ENCODE peak calls at places on chromosome 20, in five cellular contexts. One of them, this sample, is unnamed.

GRCh38 chr20:22523499-22524392 is 60.6 kb downstream of the FOXA2 start:
- DNase-seq in small intestine: peak; percentile 77
- DNase-seq in CD8-positive, alpha-beta T cell: no peak
- DNase-seq in dorsolateral prefrontal cortex: no peak
- DNase-seq in left ventricle myocardium inferior: no peak
- DNase-seq in this sample: no peak

GRCh38 chr20:63071541-63072181 is 64.9 kb upstream of the BHLHE23 start:
- DNase-seq in small intestine: no peak
- DNase-seq in CD8-positive, alpha-beta T cell: peak; percentile 30
- DNase-seq in dorsolateral prefrontal cortex: no peak
- DNase-seq in left ventricle myocardium inferior: no peak
- DNase-seq in this sample: peak; percentile 20

GRCh38 chr20:51285684-51286083 is 256.8 kb downstream of the NFATC2 start:
- DNase-seq in small intestine: no peak
- DNase-seq in CD8-positive, alpha-beta T cell: no peak
- DNase-seq in dorsolateral prefrontal cortex: no peak
- DNase-seq in left ventricle myocardium inferior: no peak
- DNase-seq in this sample: no peak

GRCh38 chr20:63940472-63941266 is 15.5 kb downstream of the UCKL1 start:
- DNase-seq in small intestine: no peak
- DNase-seq in CD8-positive, alpha-beta T cell: no peak
- DNase-seq in dorsolateral prefrontal cortex: no peak
- DNase-seq in left ventricle myocardium inferior: peak; percentile 15
- DNase-seq in this sample: peak; percentile 27

GRCh38 chr20:49446808-49447207 is 35.7 kb downstream of the KCNB1 start:
- DNase-seq in small intestine: no peak
- DNase-seq in CD8-positive, alpha-beta T cell: no peak
- DNase-seq in dorsolateral prefrontal cortex: peak; percentile 83
- DNase-seq in left ventricle myocardium inferior: peak; percentile 84
- DNase-seq in this sample: peak; percentile 83

GRCh38 chr20:10633708-10634107 is 40.1 kb downstream of the JAG1 start:
- DNase-seq in small intestine: no peak
- DNase-seq in CD8-positive, alpha-beta T cell: no peak
- DNase-seq in dorsolateral prefrontal cortex: no peak
- DNase-seq in left ventricle myocardium inferior: no peak
- DNase-seq in this sample: no peak

GRCh38 chr20:63551068-63551467 is 2.9 kb upstream of the FNDC11 start:
- DNase-seq in small intestine: no peak
- DNase-seq in CD8-positive, alpha-beta T cell: no peak
- DNase-seq in dorsolateral prefrontal cortex: no peak
- DNase-seq in left ventricle myocardium inferior: no peak
- DNase-seq in this sample: no peak

GRCh38 chr20:43963872-43964791 is 49.5 kb downstream of the TOX2 start:
- DNase-seq in small intestine: no peak
- DNase-seq in CD8-positive, alpha-beta T cell: peak; percentile 74
- DNase-seq in dorsolateral prefrontal cortex: no peak
- DNase-seq in left ventricle myocardium inferior: peak; percentile 63
- DNase-seq in this sample: no peak

GRCh38 chr20:20743511-20744169 is 31.2 kb upstream of the RALGAPA2 start:
- DNase-seq in small intestine: peak; percentile 31
- DNase-seq in CD8-positive, alpha-beta T cell: no peak
- DNase-seq in dorsolateral prefrontal cortex: peak; percentile 48
- DNase-seq in left ventricle myocardium inferior: peak; percentile 82
- DNase-seq in this sample: peak; percentile 71

GRCh38 chr20:61647741-61648140 is 395.7 kb downstream of the CDH4 start:
- DNase-seq in small intestine: no peak
- DNase-seq in CD8-positive, alpha-beta T cell: no peak
- DNase-seq in dorsolateral prefrontal cortex: no peak
- DNase-seq in left ventricle myocardium inferior: no peak
- DNase-seq in this sample: no peak

GRCh38 chr20:43459022-43459942 is 1.6 kb downstream of the SRSF6 start:
- DNase-seq in small intestine: peak; percentile 39
- DNase-seq in CD8-positive, alpha-beta T cell: peak; percentile 29
- DNase-seq in dorsolateral prefrontal cortex: no peak
- DNase-seq in left ventricle myocardium inferior: no peak
- DNase-seq in this sample: peak; percentile 39

GRCh38 chr20:49758781-49759180 is 45.1 kb upstream of the B4GALT5 start:
- DNase-seq in small intestine: no peak
- DNase-seq in CD8-positive, alpha-beta T cell: no peak
- DNase-seq in dorsolateral prefrontal cortex: peak; percentile 50
- DNase-seq in left ventricle myocardium inferior: no peak
- DNase-seq in this sample: no peak

GRCh38 chr20:5127204-5127858 is 523 bp downstream of the CDS2 start:
- DNase-seq in small intestine: peak; percentile 57
- DNase-seq in CD8-positive, alpha-beta T cell: peak; percentile 86
- DNase-seq in dorsolateral prefrontal cortex: peak; percentile 34
- DNase-seq in left ventricle myocardium inferior: peak; percentile 40
- DNase-seq in this sample: peak; percentile 52

GRCh38 chr20:35478804-35479472 is 23.5 kb downstream of the CEP250 start:
- DNase-seq in small intestine: no peak
- DNase-seq in CD8-positive, alpha-beta T cell: no peak
- DNase-seq in dorsolateral prefrontal cortex: no peak
- DNase-seq in left ventricle myocardium inferior: no peak
- DNase-seq in this sample: no peak

GRCh38 chr20:58078741-58079522 is 149.5 kb downstream of the ANKRD60 start:
- DNase-seq in small intestine: no peak
- DNase-seq in CD8-positive, alpha-beta T cell: no peak
- DNase-seq in dorsolateral prefrontal cortex: no peak
- DNase-seq in left ventricle myocardium inferior: no peak
- DNase-seq in this sample: peak; percentile 12

GRCh38 chr20:45061244-45061643 is 39.7 kb downstream of the KCNS1 start:
- DNase-seq in small intestine: no peak
- DNase-seq in CD8-positive, alpha-beta T cell: no peak
- DNase-seq in dorsolateral prefrontal cortex: no peak
- DNase-seq in left ventricle myocardium inferior: no peak
- DNase-seq in this sample: no peak

GRCh38 chr20:38460040-38460623 is 12.5 kb upstream of the RALGAPB start:
- DNase-seq in small intestine: peak; percentile 95
- DNase-seq in CD8-positive, alpha-beta T cell: no peak
- DNase-seq in dorsolateral prefrontal cortex: no peak
- DNase-seq in left ventricle myocardium inferior: no peak
- DNase-seq in this sample: no peak

GRCh38 chr20:41717464-41717863 is 99.3 kb upstream of the CHD6 start:
- DNase-seq in small intestine: no peak
- DNase-seq in CD8-positive, alpha-beta T cell: no peak
- DNase-seq in dorsolateral prefrontal cortex: peak; percentile 56
- DNase-seq in left ventricle myocardium inferior: no peak
- DNase-seq in this sample: no peak

GRCh38 chr20:48904566-48905321 is 16.8 kb upstream of the ARFGEF2 start:
- DNase-seq in small intestine: peak; percentile 51
- DNase-seq in CD8-positive, alpha-beta T cell: peak; percentile 63
- DNase-seq in dorsolateral prefrontal cortex: peak; percentile 50
- DNase-seq in left ventricle myocardium inferior: peak; percentile 37
- DNase-seq in this sample: peak; percentile 69

GRCh38 chr20:60237981-60238380 is 279.8 kb downstream of the CDH26 start:
- DNase-seq in small intestine: no peak
- DNase-seq in CD8-positive, alpha-beta T cell: no peak
- DNase-seq in dorsolateral prefrontal cortex: no peak
- DNase-seq in left ventricle myocardium inferior: no peak
- DNase-seq in this sample: no peak

GRCh38 chr20:9397928-9398327 is 116.5 kb upstream of the LAMP5 start:
- DNase-seq in small intestine: no peak
- DNase-seq in CD8-positive, alpha-beta T cell: no peak
- DNase-seq in dorsolateral prefrontal cortex: no peak
- DNase-seq in left ventricle myocardium inferior: no peak
- DNase-seq in this sample: no peak

GRCh38 chr20:44166008-44166407 is 21.0 kb downstream of the JPH2 start:
- DNase-seq in small intestine: no peak
- DNase-seq in CD8-positive, alpha-beta T cell: no peak
- DNase-seq in dorsolateral prefrontal cortex: no peak
- DNase-seq in left ventricle myocardium inferior: no peak
- DNase-seq in this sample: no peak

GRCh38 chr20:13492001-13492480 is 146.7 kb downstream of the TASP1 start:
- DNase-seq in small intestine: no peak
- DNase-seq in CD8-positive, alpha-beta T cell: no peak
- DNase-seq in dorsolateral prefrontal cortex: no peak
- DNase-seq in left ventricle myocardium inferior: peak; percentile 19
- DNase-seq in this sample: no peak

GRCh38 chr20:38418509-38419204 is 16.5 kb downstream of the SNHG17 start:
- DNase-seq in small intestine: no peak
- DNase-seq in CD8-positive, alpha-beta T cell: no peak
- DNase-seq in dorsolateral prefrontal cortex: no peak
- DNase-seq in left ventricle myocardium inferior: peak; percentile 58
- DNase-seq in this sample: peak; percentile 35

GRCh38 chr20:5621305-5621704 is 128.9 kb upstream of the SHLD1 start:
- DNase-seq in small intestine: peak; percentile 81
- DNase-seq in CD8-positive, alpha-beta T cell: no peak
- DNase-seq in dorsolateral prefrontal cortex: peak; percentile 39
- DNase-seq in left ventricle myocardium inferior: no peak
- DNase-seq in this sample: no peak

GRCh38 chr20:50652702-50653294 is 38.5 kb downstream of the RIPOR3 start:
- DNase-seq in small intestine: no peak
- DNase-seq in CD8-positive, alpha-beta T cell: no peak
- DNase-seq in dorsolateral prefrontal cortex: no peak
- DNase-seq in left ventricle myocardium inferior: no peak
- DNase-seq in this sample: no peak

GRCh38 chr20:3595541-3595940 is 67.7 kb downstream of the GFRA4 start:
- DNase-seq in small intestine: no peak
- DNase-seq in CD8-positive, alpha-beta T cell: no peak
- DNase-seq in dorsolateral prefrontal cortex: no peak
- DNase-seq in left ventricle myocardium inferior: no peak
- DNase-seq in this sample: no peak

GRCh38 chr20:41072099-41072798 is 43.6 kb downstream of the TOP1 start:
- DNase-seq in small intestine: no peak
- DNase-seq in CD8-positive, alpha-beta T cell: no peak
- DNase-seq in dorsolateral prefrontal cortex: no peak
- DNase-seq in left ventricle myocardium inferior: no peak
- DNase-seq in this sample: no peak

GRCh38 chr20:571754-572331 is 28.3 kb upstream of the CSNK2A1 start:
- DNase-seq in small intestine: peak; percentile 42
- DNase-seq in CD8-positive, alpha-beta T cell: no peak
- DNase-seq in dorsolateral prefrontal cortex: no peak
- DNase-seq in left ventricle myocardium inferior: peak; percentile 89
- DNase-seq in this sample: peak; percentile 50

GRCh38 chr20:49306903-49307336 is 29.1 kb upstream of the ZNFX1 start:
- DNase-seq in small intestine: peak; percentile 46
- DNase-seq in CD8-positive, alpha-beta T cell: no peak
- DNase-seq in dorsolateral prefrontal cortex: no peak
- DNase-seq in left ventricle myocardium inferior: no peak
- DNase-seq in this sample: no peak

GRCh38 chr20:45307076-45307645 is 521 bp downstream of the RBPJL start:
- DNase-seq in small intestine: no peak
- DNase-seq in CD8-positive, alpha-beta T cell: no peak
- DNase-seq in dorsolateral prefrontal cortex: no peak
- DNase-seq in left ventricle myocardium inferior: no peak
- DNase-seq in this sample: no peak

GRCh38 chr20:57698191-57698866 is 11.5 kb downstream of the PMEPA1 start:
- DNase-seq in small intestine: peak; percentile 98
- DNase-seq in CD8-positive, alpha-beta T cell: peak; percentile 67
- DNase-seq in dorsolateral prefrontal cortex: no peak
- DNase-seq in left ventricle myocardium inferior: no peak
- DNase-seq in this sample: no peak

GRCh38 chr20:17586250-17586649 is 16.4 kb downstream of the DSTN start:
- DNase-seq in small intestine: no peak
- DNase-seq in CD8-positive, alpha-beta T cell: no peak
- DNase-seq in dorsolateral prefrontal cortex: no peak
- DNase-seq in left ventricle myocardium inferior: no peak
- DNase-seq in this sample: no peak
- H3K4me3 ChIP-seq in small intestine: no peak overlapping the region
- H3K4me3 ChIP-seq in CD8-positive, alpha-beta T cell: no peak overlapping the region
- H3K4me3 ChIP-seq in dorsolateral prefrontal cortex: no peak overlapping the region
- H3K4me3 ChIP-seq in left ventricle myocardium inferior: no peak overlapping the region
- H3K4me3 ChIP-seq in this sample: no peak overlapping the region

GRCh38 chr20:32605167-32605656 is 20.1 kb upstream of the NOL4L start:
- DNase-seq in small intestine: no peak
- DNase-seq in CD8-positive, alpha-beta T cell: no peak
- DNase-seq in dorsolateral prefrontal cortex: peak; percentile 58
- DNase-seq in left ventricle myocardium inferior: no peak
- DNase-seq in this sample: no peak
- H3K27ac ChIP-seq in small intestine: no peak overlapping the region
- H3K27ac ChIP-seq in CD8-positive, alpha-beta T cell: no peak overlapping the region
- H3K27ac ChIP-seq in dorsolateral prefrontal cortex: no peak overlapping the region
- H3K27ac ChIP-seq in left ventricle myocardium inferior: no peak overlapping the region
- H3K27ac ChIP-seq in this sample: no peak overlapping the region

GRCh38 chr20:1809611-1810510 is 85.3 kb upstream of the SIRPA start:
- DNase-seq in small intestine: no peak
- DNase-seq in CD8-positive, alpha-beta T cell: no peak
- DNase-seq in dorsolateral prefrontal cortex: no peak
- DNase-seq in left ventricle myocardium inferior: no peak
- DNase-seq in this sample: no peak
- H3K4me3 ChIP-seq in small intestine: no peak overlapping the region
- H3K4me3 ChIP-seq in CD8-positive, alpha-beta T cell: no peak overlapping the region
- H3K4me3 ChIP-seq in dorsolateral prefrontal cortex: peak overlapping the region; percentile 17
- H3K4me3 ChIP-seq in left ventricle myocardium inferior: no peak overlapping the region
- H3K4me3 ChIP-seq in this sample: no peak overlapping the region

GRCh38 chr20:33686984-33687366 is 790 bp upstream of the E2F1 start:
- DNase-seq in small intestine: no peak
- DNase-seq in CD8-positive, alpha-beta T cell: no peak
- DNase-seq in dorsolateral prefrontal cortex: no peak
- DNase-seq in left ventricle myocardium inferior: no peak
- DNase-seq in this sample: no peak

GRCh38 chr20:33684533-33685327 is 1.5 kb downstream of the E2F1 start:
- DNase-seq in small intestine: peak; percentile 40
- DNase-seq in CD8-positive, alpha-beta T cell: no peak
- DNase-seq in dorsolateral prefrontal cortex: no peak
- DNase-seq in left ventricle myocardium inferior: no peak
- DNase-seq in this sample: peak; percentile 60

GRCh38 chr20:33685328-33686007 is 717 bp downstream of the E2F1 start:
- DNase-seq in small intestine: peak; percentile 82
- DNase-seq in CD8-positive, alpha-beta T cell: no peak
- DNase-seq in dorsolateral prefrontal cortex: no peak
- DNase-seq in left ventricle myocardium inferior: no peak
- DNase-seq in this sample: peak; percentile 46

GRCh38 chr20:33687370-33687915 is 1.3 kb upstream of the E2F1 start:
- DNase-seq in small intestine: no peak
- DNase-seq in CD8-positive, alpha-beta T cell: no peak
- DNase-seq in dorsolateral prefrontal cortex: no peak
- DNase-seq in left ventricle myocardium inferior: no peak
- DNase-seq in this sample: no peak

DNA sequence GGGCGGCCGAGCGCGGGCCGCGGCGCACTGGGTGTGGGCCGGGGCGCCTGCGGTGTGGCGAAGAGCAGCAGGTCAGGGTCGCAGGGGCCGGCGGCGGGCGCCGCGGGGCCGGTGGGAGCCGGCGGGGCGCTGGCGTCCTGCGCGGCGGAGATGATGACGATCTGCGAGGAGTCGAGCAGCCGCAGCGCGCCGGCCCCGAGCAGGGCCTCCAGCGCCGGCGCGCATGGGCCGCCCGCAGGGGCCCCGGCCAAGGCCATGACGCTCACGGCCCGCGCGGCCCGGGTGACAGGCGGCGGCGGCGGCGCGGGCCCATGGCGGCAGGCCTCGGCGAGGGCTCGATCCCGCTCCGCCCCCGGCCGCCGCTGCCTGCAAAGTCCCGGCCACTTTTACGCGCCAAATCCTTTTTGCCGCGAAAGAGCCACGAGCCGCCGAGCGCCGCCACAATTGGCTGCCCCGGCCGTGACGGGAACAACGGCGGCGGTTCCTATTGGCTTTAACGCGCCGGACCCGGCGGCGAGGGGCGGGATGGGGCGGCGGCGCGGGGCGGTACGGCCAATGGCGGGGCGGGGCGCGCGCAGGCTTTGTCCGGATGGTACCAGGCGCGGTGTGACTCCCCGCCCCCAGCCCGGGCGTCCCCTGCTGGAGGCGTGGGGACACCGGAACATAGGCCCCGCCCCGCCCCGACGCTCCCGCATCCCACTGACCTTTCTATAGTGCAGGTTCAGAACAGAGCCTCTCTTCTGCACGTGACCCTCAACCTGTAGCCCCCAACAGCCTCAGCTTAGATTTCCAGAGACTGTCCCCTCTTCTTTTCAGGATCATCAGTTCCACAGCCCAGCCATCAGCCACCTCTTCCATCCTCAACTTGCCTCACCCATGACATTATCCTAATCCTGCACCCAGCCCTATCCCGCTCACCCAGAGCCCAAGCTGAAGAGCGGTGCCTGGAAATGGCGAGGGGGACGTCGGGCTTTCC is at the start of gene E2F1:
- DNase-seq in small intestine: peak; percentile 95
- DNase-seq in CD8-positive, alpha-beta T cell: peak; percentile 88
- DNase-seq in dorsolateral prefrontal cortex: peak; percentile 95
- DNase-seq in left ventricle myocardium inferior: peak; percentile 97
- DNase-seq in this sample: peak; percentile 93
- H3K27ac ChIP-seq in small intestine: peak within 1 kb of the TSS; percentile 35
- H3K27ac ChIP-seq in CD8-positive, alpha-beta T cell: peak within 1 kb of the TSS; percentile 15
- H3K27ac ChIP-seq in dorsolateral prefrontal cortex: peak within 1 kb of the TSS; percentile 97
- H3K27ac ChIP-seq in left ventricle myocardium inferior: peak within 1 kb of the TSS; percentile 73
- H3K27ac ChIP-seq in this sample: peak within 1 kb of the TSS; percentile 61